ENCODE peak calls at places on chromosomes 2 and 18, in seven cellular contexts. Y, H, B, Z, D, M and X are unnamed samples.

GRCh38 chr2:127080941-127081769 is 25.8 kb downstream of the BIN1 start:
- DNase-seq in Y (no peak), H (peak; percentile 36), B (no peak), Z (no peak), D (no peak), M (no peak), X (no peak)

GRCh38 chr2:38290332-38290731 is 86.7 kb downstream of the ATL2 start:
- DNase-seq in Y (no peak), H (no peak), B (no peak), Z (no peak), D (no peak), M (no peak), X (no peak)

GRCh38 chr18:43661570-43661969 is 384.3 kb upstream of the SYT4 start:
- DNase-seq in Y (peak; percentile 82), H (peak; percentile 71), B (peak; percentile 55), Z (peak; percentile 28), D (peak; percentile 62), M (peak; percentile 74), X (peak; percentile 77)

GRCh38 chr2:197310271-197310939 is at the start of gene ANKRD44:
- DNase-seq in Y (peak; percentile 91), H (peak; percentile 88), B (peak; percentile 55), Z (peak; percentile 56), D (peak; percentile 92), M (peak; percentile 75), X (peak; percentile 82)

GRCh38 chr2:123738643-123739042 is 286.4 kb upstream of the CNTNAP5 start:
- DNase-seq in Y (no peak), H (no peak), B (no peak), Z (no peak), D (no peak), M (no peak), X (peak; percentile 76)

GRCh38 chr2:164967781-164968228 is 12.5 kb upstream of the SLC38A11 start:
- DNase-seq in Y (peak; percentile 77), H (peak; percentile 100), B (peak; percentile 91), Z (peak; percentile 55), D (no peak), M (peak; percentile 97), X (peak; percentile 69)

GRCh38 chr2:109451671-109452070 is 162.1 kb downstream of the SEPTIN10 start:
- DNase-seq in Y (no peak), H (no peak), B (no peak), Z (no peak), D (no peak), M (no peak), X (no peak)

GRCh38 chr18:51383116-51383515 is 185.6 kb upstream of the MEX3C start:
- DNase-seq in Y (peak; percentile 54), H (no peak), B (no peak), Z (no peak), D (peak; percentile 29), M (no peak), X (no peak)

GRCh38 chr2:235005603-235006259 is 53.9 kb downstream of the SH3BP4 start:
- DNase-seq in Y (peak; percentile 95), H (peak; percentile 55), B (no peak), Z (peak; percentile 40), D (peak; percentile 23), M (peak; percentile 43), X (peak; percentile 29)

GRCh38 chr2:149489452-149489851 is 98.1 kb downstream of the MMADHC start:
- DNase-seq in Y (peak; percentile 74), H (no peak), B (no peak), Z (no peak), D (no peak), M (no peak), X (no peak)

GRCh38 chr2:172288603-172289002 is 138.8 kb upstream of the ITGA6 start:
- DNase-seq in Y (no peak), H (peak; percentile 54), B (no peak), Z (no peak), D (no peak), M (no peak), X (no peak)

GRCh38 chr18:34219651-34220050 is 5.1 kb downstream of the NOL4 start:
- DNase-seq in Y (no peak), H (no peak), B (no peak), Z (no peak), D (peak; percentile 72), M (no peak), X (no peak)

GRCh38 chr18:38545071-38545470 is 979.5 kb upstream of the CELF4 start:
- DNase-seq in Y (peak; percentile 93), H (no peak), B (no peak), Z (peak; percentile 8), D (peak; percentile 19), M (no peak), X (peak; percentile 2)

GRCh38 chr2:172097557-172098131 is 5.1 kb downstream of the DLX2 start:
- DNase-seq in Y (peak; percentile 38), H (no peak), B (no peak), Z (no peak), D (peak; percentile 62), M (peak; percentile 12), X (no peak)

GRCh38 chr2:100173907-100174525 is 31.6 kb upstream of the AFF3 start:
- DNase-seq in Y (no peak), H (no peak), B (no peak), Z (no peak), D (no peak), M (no peak), X (no peak)

GRCh38 chr18:13136056-13136688 is 82.4 kb upstream of the LDLRAD4 start:
- DNase-seq in Y (peak; percentile 22), H (peak; percentile 43), B (no peak), Z (no peak), D (no peak), M (no peak), X (peak; percentile 7)

GRCh38 chr2:168797286-168797655 is 5.2 kb upstream of the NOSTRIN start:
- DNase-seq in Y (no peak), H (no peak), B (no peak), Z (no peak), D (no peak), M (no peak), X (no peak)

GRCh38 chr2:36468463-36469266 is 113.1 kb downstream of the CRIM1 start:
- DNase-seq in Y (no peak), H (peak; percentile 92), B (no peak), Z (no peak), D (no peak), M (peak; percentile 72), X (peak; percentile 82)

GRCh38 chr18:9091066-9091476 is 11.4 kb upstream of the NDUFV2 start:
- DNase-seq in Y (no peak), H (no peak), B (no peak), Z (no peak), D (no peak), M (no peak), X (no peak)

GRCh38 chr2:135820003-135820618 is 16.9 kb downstream of the LCT start:
- DNase-seq in Y (no peak), H (peak; percentile 88), B (peak; percentile 20), Z (no peak), D (no peak), M (no peak), X (no peak)

GRCh38 chr2:60849165-60849564 is 32.2 kb upstream of the REL start:
- DNase-seq in Y (no peak), H (peak; percentile 5), B (no peak), Z (no peak), D (no peak), M (peak; percentile 19), X (peak; percentile 54)

GRCh38 chr2:102060047-102060446 is 68.3 kb downstream of the IL1R2 start:
- DNase-seq in Y (no peak), H (peak; percentile 17), B (no peak), Z (no peak), D (no peak), M (no peak), X (no peak)

GRCh38 chr2:227511239-227511930 is 39.4 kb downstream of the AGFG1 start:
- DNase-seq in Y (no peak), H (no peak), B (no peak), Z (no peak), D (no peak), M (no peak), X (no peak)

GRCh38 chr2:26412091-26412673 is 10.5 kb downstream of the DRC1 start:
- DNase-seq in Y (no peak), H (no peak), B (no peak), Z (no peak), D (no peak), M (peak; percentile 14), X (peak; percentile 32)
- H3K4me3 ChIP-seq in Y (no peak overlapping the region), H (no peak overlapping the region), B (no peak overlapping the region), Z (no peak overlapping the region), D (no peak overlapping the region), M (no peak overlapping the region), X (no peak overlapping the region)

DNA sequence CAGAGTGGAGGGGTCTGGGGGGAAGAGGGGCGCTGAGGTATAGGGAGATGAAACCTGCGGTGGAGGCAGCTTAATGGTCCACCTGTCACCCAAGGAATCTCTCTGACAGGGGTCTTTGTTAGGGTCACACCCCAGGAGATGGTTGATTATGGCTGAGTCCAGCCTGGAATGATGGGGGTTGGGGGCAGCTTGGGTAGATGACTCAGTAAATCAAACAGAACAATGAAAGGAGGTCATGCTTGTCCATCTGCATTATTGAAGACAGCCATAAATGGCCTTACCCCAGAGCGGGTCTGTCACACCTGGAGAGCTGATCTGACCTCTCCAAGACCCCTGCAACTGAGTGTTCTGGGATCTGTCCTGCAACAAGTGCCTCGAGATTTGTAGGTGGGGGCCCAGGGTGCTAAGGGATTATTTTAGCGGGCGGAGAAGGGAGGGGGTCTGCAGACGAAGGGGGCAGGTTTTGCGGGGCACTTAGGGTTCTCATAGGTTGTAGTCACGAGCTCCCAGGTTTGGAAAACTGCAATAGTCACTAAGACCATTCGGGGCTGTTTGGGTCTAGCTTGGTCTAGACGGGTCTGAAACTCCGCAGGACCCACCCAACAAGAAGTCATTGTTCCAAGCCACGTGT is 784 bp upstream of the IGFBP2 start:
- DNase-seq in Y (peak; percentile 33), H (no peak), B (no peak), Z (no peak), D (no peak), M (no peak), X (no peak)
- H3K4me3 ChIP-seq in Y (peak overlapping the region; percentile 60), H (no peak overlapping the region), B (peak overlapping the region; percentile 63), Z (peak overlapping the region; percentile 79), D (peak overlapping the region; percentile 99), M (no peak overlapping the region), X (no peak overlapping the region)

GRCh38 chr2:105384861-105385260 is 14.0 kb downstream of the FHL2 start:
- DNase-seq in Y (no peak), H (no peak), B (no peak), Z (no peak), D (no peak), M (no peak), X (no peak)
- H3K4me3 ChIP-seq in Y (no peak overlapping the region), H (no peak overlapping the region), B (no peak overlapping the region), Z (no peak overlapping the region), D (no peak overlapping the region), M (no peak overlapping the region), X (no peak overlapping the region)

DNA sequence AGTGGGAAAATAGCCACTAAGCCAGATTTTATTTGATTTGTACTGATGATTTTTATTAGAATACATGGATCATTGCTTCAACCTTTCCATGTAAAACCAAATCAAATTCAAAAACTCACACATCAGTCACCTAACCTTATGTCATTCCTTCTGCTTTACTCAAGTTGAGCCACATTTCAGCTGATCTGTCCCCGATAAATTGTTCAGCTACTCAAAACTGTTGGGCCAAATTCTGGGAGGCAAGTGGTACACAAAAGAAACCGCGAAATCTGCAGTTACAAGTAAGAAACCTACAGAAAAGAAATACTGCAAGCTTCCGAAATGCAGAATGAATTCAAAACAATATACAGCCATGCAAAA is 109.7 kb downstream of the TCF4 start:
- DNase-seq in Y (no peak), H (no peak), B (no peak), Z (no peak), D (no peak), M (no peak), X (no peak)
- H3K4me3 ChIP-seq in Y (no peak overlapping the region), H (peak overlapping the region; percentile 66), B (peak overlapping the region; percentile 67), Z (no peak overlapping the region), D (no peak overlapping the region), M (peak overlapping the region; percentile 76), X (peak overlapping the region; percentile 62)